ENCODE peak calls at places on chromosomes 3 and 15, in six cellular contexts. Q, Z, L, G, Y and P are unnamed samples.

GRCh38 chr15:51076898-51077564 is 17.7 kb downstream of the TNFAIP8L3 start:
- DNase-seq in Q (no peak), Z (no peak), L (no peak), G (no peak), Y (no peak), P (peak; percentile 70)

GRCh38 chr15:68435966-68436365 is 4.0 kb upstream of the ITGA11 start:
- DNase-seq in Q (no peak), Z (no peak), L (no peak), G (no peak), Y (no peak), P (no peak)

GRCh38 chr3:186315581-186316354 is 46.3 kb downstream of the DGKG start:
- DNase-seq in Q (no peak), Z (no peak), L (no peak), G (no peak), Y (no peak), P (no peak)

GRCh38 chr3:79326642-79327041 is 441.2 kb downstream of the ROBO1 start:
- DNase-seq in Q (no peak), Z (no peak), L (no peak), G (no peak), Y (no peak), P (no peak)

GRCh38 chr15:69075467-69075866 is 61.0 kb downstream of the NOX5 start:
- DNase-seq in Q (no peak), Z (no peak), L (no peak), G (no peak), Y (no peak), P (no peak)

GRCh38 chr15:31032959-31033358 is 41.5 kb upstream of the MTMR10 start:
- DNase-seq in Q (no peak), Z (no peak), L (no peak), G (no peak), Y (no peak), P (no peak)

GRCh38 chr15:87672309-87672897 is 584.1 kb downstream of the NTRK3 start:
- DNase-seq in Q (no peak), Z (peak; percentile 37), L (no peak), G (no peak), Y (no peak), P (no peak)

GRCh38 chr3:59121346-59122144 is 71.7 kb upstream of the CFAP20DC start:
- DNase-seq in Q (no peak), Z (no peak), L (no peak), G (no peak), Y (no peak), P (no peak)

GRCh38 chr3:128282392-128283196 is 129.3 kb downstream of the EEFSEC start:
- DNase-seq in Q (no peak), Z (no peak), L (no peak), G (no peak), Y (no peak), P (no peak)